ENCODE peak calls at places on chromosomes 3 and 15, in seven cellular contexts. One of them, this sample, is unnamed.

GRCh38 chr3:181176610-181177009 is 187.1 kb upstream of the DNAJC19 start:
- DNase-seq in cardiac muscle cell: peak; percentile 75
- DNase-seq in GM20000: no peak
- DNase-seq in colonic mucosa: peak; percentile 52
- DNase-seq in tibial nerve: peak; percentile 77
- DNase-seq in H9: peak; percentile 32
- DNase-seq in DND-41: peak; percentile 47
- DNase-seq in this sample: peak; percentile 49

GRCh38 chr3:64316971-64317370 is 91.7 kb upstream of the PRICKLE2 start:
- DNase-seq in colonic mucosa: no peak
- DNase-seq in tibial nerve: no peak
- DNase-seq in cardiac muscle cell: no peak
- DNase-seq in H9: no peak
- DNase-seq in DND-41: no peak
- DNase-seq in GM20000: no peak
- DNase-seq in this sample: no peak

GRCh38 chr3:188861847-188862740 is 309.7 kb upstream of the TPRG1 start:
- DNase-seq in H9: no peak
- DNase-seq in DND-41: no peak
- DNase-seq in cardiac muscle cell: no peak
- DNase-seq in tibial nerve: no peak
- DNase-seq in colonic mucosa: no peak
- DNase-seq in GM20000: no peak
- DNase-seq in this sample: no peak

GRCh38 chr3:53883008-53883407 is 1.1 kb upstream of the ACTR8 start:
- DNase-seq in cardiac muscle cell: no peak
- DNase-seq in tibial nerve: no peak
- DNase-seq in H9: no peak
- DNase-seq in colonic mucosa: no peak
- DNase-seq in DND-41: no peak
- DNase-seq in GM20000: no peak
- DNase-seq in this sample: no peak

GRCh38 chr15:101254157-101255065 is 2.6 kb upstream of the CHSY1 start:
- DNase-seq in cardiac muscle cell: no peak
- DNase-seq in tibial nerve: no peak
- DNase-seq in H9: no peak
- DNase-seq in GM20000: no peak
- DNase-seq in DND-41: no peak
- DNase-seq in colonic mucosa: no peak
- DNase-seq in this sample: no peak

GRCh38 chr15:89416339-89417183 is 79.8 kb downstream of the RHCG start:
- DNase-seq in cardiac muscle cell: peak; percentile 84
- DNase-seq in GM20000: peak; percentile 91
- DNase-seq in colonic mucosa: peak; percentile 77
- DNase-seq in H9: peak; percentile 97
- DNase-seq in tibial nerve: peak; percentile 31
- DNase-seq in DND-41: peak; percentile 78
- DNase-seq in this sample: peak; percentile 94

GRCh38 chr15:61364871-61365270 is 135.8 kb upstream of the RORA start:
- DNase-seq in colonic mucosa: no peak
- DNase-seq in cardiac muscle cell: peak; percentile 6
- DNase-seq in GM20000: no peak
- DNase-seq in DND-41: no peak
- DNase-seq in H9: peak; percentile 86
- DNase-seq in tibial nerve: no peak
- DNase-seq in this sample: no peak

GRCh38 chr3:120072867-120073525 is 21.3 kb downstream of the GSK3B start:
- DNase-seq in cardiac muscle cell: no peak
- DNase-seq in H9: no peak
- DNase-seq in colonic mucosa: no peak
- DNase-seq in GM20000: no peak
- DNase-seq in DND-41: no peak
- DNase-seq in tibial nerve: no peak
- DNase-seq in this sample: no peak

GRCh38 chr3:46667061-46667621 is 26.3 kb downstream of the ALS2CL start:
- DNase-seq in tibial nerve: no peak
- DNase-seq in GM20000: peak; percentile 4
- DNase-seq in DND-41: no peak
- DNase-seq in H9: peak; percentile 18
- DNase-seq in cardiac muscle cell: no peak
- DNase-seq in colonic mucosa: no peak
- DNase-seq in this sample: no peak

GRCh38 chr3:48565186-48565585 is 1.6 kb upstream of the UCN2 start:
- DNase-seq in GM20000: no peak
- DNase-seq in DND-41: no peak
- DNase-seq in colonic mucosa: no peak
- DNase-seq in tibial nerve: no peak
- DNase-seq in cardiac muscle cell: no peak
- DNase-seq in H9: no peak
- DNase-seq in this sample: no peak

GRCh38 chr3:48564022-48564421 is 441 bp upstream of the UCN2 start:
- DNase-seq in DND-41: no peak
- DNase-seq in cardiac muscle cell: no peak
- DNase-seq in H9: no peak
- DNase-seq in tibial nerve: peak; percentile 28
- DNase-seq in colonic mucosa: peak; percentile 32
- DNase-seq in GM20000: no peak
- DNase-seq in this sample: peak; percentile 73

GRCh38 chr3:48562367-48563095 is 1.1 kb downstream of the UCN2 start:
- DNase-seq in DND-41: no peak
- DNase-seq in cardiac muscle cell: no peak
- DNase-seq in GM20000: no peak
- DNase-seq in colonic mucosa: no peak
- DNase-seq in tibial nerve: no peak
- DNase-seq in H9: no peak
- DNase-seq in this sample: no peak

GRCh38 chr3:48564667-48565066 is 1.1 kb upstream of the UCN2 start:
- DNase-seq in cardiac muscle cell: no peak
- DNase-seq in DND-41: no peak
- DNase-seq in tibial nerve: no peak
- DNase-seq in GM20000: no peak
- DNase-seq in colonic mucosa: no peak
- DNase-seq in H9: no peak
- DNase-seq in this sample: no peak

DNA sequence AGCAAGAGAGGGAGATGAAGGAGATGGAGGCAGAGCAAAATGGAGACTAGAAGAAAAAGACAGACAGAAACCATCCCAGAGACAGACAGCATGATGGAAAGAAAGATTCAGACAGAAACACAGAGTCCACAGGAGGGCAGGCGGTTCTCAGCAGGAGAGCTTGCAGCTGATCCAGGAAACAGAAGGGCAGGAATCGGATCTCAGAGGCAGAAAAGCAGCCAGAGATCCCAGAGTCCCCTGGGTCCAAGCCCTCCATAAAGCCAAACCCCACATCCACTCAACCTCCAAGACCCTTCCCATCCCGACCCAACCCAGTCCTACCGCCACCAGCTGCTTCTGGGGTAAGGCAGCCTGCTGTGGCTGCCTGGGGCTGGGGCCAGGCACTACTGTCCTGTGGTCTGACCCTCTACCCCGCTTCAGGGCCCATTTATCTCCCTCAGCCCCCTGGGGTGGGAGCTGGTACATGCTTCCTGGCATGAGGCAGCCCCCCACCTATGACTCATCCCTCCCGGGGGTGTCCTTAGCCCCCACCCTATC is at the start of gene UCN2:
- DNase-seq in tibial nerve: no peak
- DNase-seq in H9: no peak
- DNase-seq in colonic mucosa: no peak
- DNase-seq in DND-41: no peak
- DNase-seq in GM20000: no peak
- DNase-seq in cardiac muscle cell: no peak
- DNase-seq in this sample: no peak
- TF ChIP-seq CTCF in tibial nerve: no peak
- TF ChIP-seq CTCF in H9: no peak
- TF ChIP-seq CTCF in colonic mucosa: no peak
- TF ChIP-seq CTCF in DND-41: no peak
- TF ChIP-seq CTCF in GM20000: no peak
- TF ChIP-seq CTCF in cardiac muscle cell: peak; percentile 33
- TF ChIP-seq CTCF in this sample: no peak

GRCh38 chr3:126475411-126476114 is at the start of gene ZXDC:
- DNase-seq in cardiac muscle cell: peak; percentile 96
- DNase-seq in H9: peak; percentile 93
- DNase-seq in colonic mucosa: peak; percentile 92
- DNase-seq in GM20000: peak; percentile 100
- DNase-seq in tibial nerve: peak; percentile 78
- DNase-seq in DND-41: peak; percentile 89
- DNase-seq in this sample: peak; percentile 92
- TF ChIP-seq CTCF in cardiac muscle cell: peak; percentile 26
- TF ChIP-seq CTCF in H9: peak; percentile 47
- TF ChIP-seq CTCF in colonic mucosa: no peak
- TF ChIP-seq CTCF in GM20000: peak; percentile 63
- TF ChIP-seq CTCF in tibial nerve: peak; percentile 56
- TF ChIP-seq CTCF in DND-41: peak; percentile 58
- TF ChIP-seq CTCF in this sample: peak; percentile 39

GRCh38 chr15:35182841-35183479 is 97.9 kb upstream of the NANOGP8 start:
- DNase-seq in colonic mucosa: no peak
- DNase-seq in H9: peak; percentile 71
- DNase-seq in DND-41: no peak
- DNase-seq in cardiac muscle cell: peak; percentile 17
- DNase-seq in GM20000: no peak
- DNase-seq in tibial nerve: no peak
- DNase-seq in this sample: no peak
- TF ChIP-seq CTCF in colonic mucosa: no peak
- TF ChIP-seq CTCF in H9: no peak
- TF ChIP-seq CTCF in DND-41: no peak
- TF ChIP-seq CTCF in cardiac muscle cell: no peak
- TF ChIP-seq CTCF in GM20000: no peak
- TF ChIP-seq CTCF in tibial nerve: no peak
- TF ChIP-seq CTCF in this sample: no peak

GRCh38 chr3:21290557-21290956 is 460.5 kb downstream of the ZNF385D start:
- DNase-seq in colonic mucosa: no peak
- DNase-seq in H9: no peak
- DNase-seq in cardiac muscle cell: peak; percentile 2
- DNase-seq in tibial nerve: no peak
- DNase-seq in GM20000: no peak
- DNase-seq in DND-41: no peak
- DNase-seq in this sample: no peak
- TF ChIP-seq CTCF in colonic mucosa: no peak
- TF ChIP-seq CTCF in H9: peak; percentile 70
- TF ChIP-seq CTCF in cardiac muscle cell: peak; percentile 62
- TF ChIP-seq CTCF in tibial nerve: peak; percentile 22
- TF ChIP-seq CTCF in GM20000: no peak
- TF ChIP-seq CTCF in DND-41: peak; percentile 37
- TF ChIP-seq CTCF in this sample: peak; percentile 29

This sample was measured in activated CD8-positive, alpha-beta T cell treated with anti-CD3 and anti-CD28 coated beads for 36 hours.